ENCODE peak calls at places on chromosomes 1 and 21, in six cellular contexts. A is esophagus squamous epithelium, H is psoas muscle, J is astrocyte, X is transverse colon, O is upper lobe of right lung. S is an unnamed sample.

GRCh38 chr1:198754670-198755069 is 115.8 kb downstream of the PTPRC start:
- DNase-seq in A (no peak), H (no peak), J (no peak), X (no peak), O (no peak), S (peak; percentile 5)

GRCh38 chr1:167718926-167719691 is 2.7 kb upstream of the MPZL1 start:
- DNase-seq in A (no peak), H (no peak), J (no peak), X (no peak), O (no peak), S (no peak)

GRCh38 chr1:224333939-224334701 is 4.1 kb upstream of the NVL start:
- DNase-seq in A (no peak), H (no peak), J (peak; percentile 55), X (no peak), O (no peak), S (peak; percentile 56)

GRCh38 chr21:33281101-33281652 is 15.0 kb downstream of the IL10RB start:
- DNase-seq in A (no peak), H (no peak), J (no peak), X (no peak), O (no peak), S (no peak)

GRCh38 chr1:215151841-215152240 is 69.3 kb downstream of the KCNK2 start:
- DNase-seq in A (no peak), H (no peak), J (no peak), X (no peak), O (no peak), S (no peak)

GRCh38 chr1:229557913-229558414 is 543 bp downstream of the ABCB10 start:
- DNase-seq in A (no peak), H (peak; percentile 45), J (no peak), X (peak; percentile 54), O (peak; percentile 82), S (peak; percentile 18)

GRCh38 chr21:40851749-40852148 is 4.8 kb upstream of the DSCAM start:
- DNase-seq in A (no peak), H (no peak), J (no peak), X (no peak), O (no peak), S (no peak)

GRCh38 chr1:89199515-89199914 is 773 bp upstream of the GBP4 start:
- DNase-seq in A (no peak), H (no peak), J (no peak), X (no peak), O (no peak), S (no peak)

GRCh38 chr1:234778215-234779159 is 168.5 kb upstream of the IRF2BP2 start:
- DNase-seq in A (no peak), H (peak; percentile 43), J (no peak), X (no peak), O (peak; percentile 68), S (no peak)

DNA sequence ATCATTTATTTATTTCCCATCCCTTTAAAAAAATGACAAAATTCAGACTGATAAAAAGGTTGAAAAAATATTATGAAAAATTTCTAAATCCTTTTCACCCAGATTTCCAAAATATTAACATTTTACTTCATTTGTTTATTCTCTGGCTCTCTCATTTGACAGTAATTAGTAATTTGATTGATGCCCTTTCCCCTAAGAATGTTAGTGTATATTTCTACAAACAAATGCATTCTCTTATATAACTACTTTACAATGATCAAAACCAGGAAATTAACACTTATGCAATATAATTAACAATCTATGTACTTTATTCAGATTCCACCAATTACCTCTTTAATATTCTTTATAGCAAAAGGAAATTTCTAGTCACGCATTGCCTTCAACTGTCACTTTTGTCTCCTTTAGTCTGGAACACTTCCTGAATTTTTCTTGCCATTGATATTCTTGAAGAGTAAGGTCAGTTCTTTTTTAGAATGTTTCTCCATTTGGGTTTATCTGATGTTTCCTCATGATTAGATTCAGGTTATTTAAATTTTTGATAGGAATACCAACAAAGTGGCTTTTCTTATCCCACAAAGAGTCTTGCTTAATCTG is 3.9 kb downstream of the CD53 start:
- DNase-seq in A (no peak), H (no peak), J (no peak), X (no peak), O (no peak), S (no peak)
- H3K4me3 ChIP-seq in A (no peak overlapping the region), H (no peak overlapping the region), J (no peak overlapping the region), X (no peak overlapping the region), O (peak overlapping the region; percentile 53), S (no peak overlapping the region)

GRCh38 chr1:8407652-8408051 is 89.7 kb downstream of the SLC45A1 start:
- DNase-seq in A (no peak), H (no peak), J (no peak), X (no peak), O (no peak), S (no peak)
- H3K4me3 ChIP-seq in A (no peak overlapping the region), H (no peak overlapping the region), J (no peak overlapping the region), X (no peak overlapping the region), O (no peak overlapping the region), S (no peak overlapping the region)

GRCh38 chr1:50701706-50702317 is 258.3 kb downstream of the FAF1 start:
- DNase-seq in A (no peak), H (no peak), J (no peak), X (no peak), O (no peak), S (no peak)

GRCh38 chr1:50697440-50698421 is 262.3 kb downstream of the FAF1 start:
- DNase-seq in A (no peak), H (no peak), J (peak; percentile 81), X (no peak), O (no peak), S (no peak)

GRCh38 chr1:50702395-50702794 is 257.7 kb downstream of the FAF1 start:
- DNase-seq in A (no peak), H (no peak), J (no peak), X (no peak), O (no peak), S (no peak)

GRCh38 chr1:50699795-50700194 is 260.3 kb downstream of the FAF1 start:
- DNase-seq in A (no peak), H (no peak), J (no peak), X (no peak), O (no peak), S (no peak)

DNA sequence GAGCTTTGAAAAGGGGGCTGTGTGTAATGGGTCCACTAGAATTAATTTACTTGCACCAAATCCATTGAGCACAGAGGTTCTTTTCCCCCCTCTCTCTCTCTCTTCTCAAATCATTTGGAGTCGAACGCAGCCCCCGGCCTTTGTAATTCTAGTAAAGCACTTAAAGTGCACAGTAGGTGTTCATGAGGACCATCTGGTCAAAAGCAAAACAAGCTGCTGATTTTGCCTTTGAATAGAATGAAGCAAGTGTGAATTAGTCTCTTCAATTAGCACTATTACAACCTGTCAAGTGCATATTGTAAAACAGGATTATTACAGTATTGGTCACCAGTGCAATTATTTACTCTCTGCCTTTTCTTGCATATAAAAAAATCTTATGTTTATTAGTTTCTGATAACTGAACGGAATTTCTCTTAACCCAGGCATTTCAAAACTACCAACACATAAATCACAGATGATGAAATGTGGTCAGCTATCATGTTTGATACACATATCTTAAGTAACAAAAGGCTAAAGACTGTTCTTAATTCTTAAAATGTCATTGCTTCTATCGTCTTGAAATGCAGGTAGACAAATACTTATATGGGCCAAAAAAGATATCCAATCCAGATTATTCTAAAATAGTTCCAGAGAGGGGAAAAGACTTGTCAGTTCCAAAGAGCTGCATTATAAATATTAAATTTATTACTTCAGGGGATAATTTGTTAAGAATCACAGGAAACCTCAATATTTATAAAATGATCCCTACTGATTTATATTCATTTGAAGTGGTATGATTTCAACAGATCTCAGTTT is 259.6 kb downstream of the FAF1 start:
- DNase-seq in A (no peak), H (no peak), J (peak; percentile 6), X (no peak), O (no peak), S (no peak)
- H3K4me3 ChIP-seq in A (no peak overlapping the region), H (no peak overlapping the region), J (no peak overlapping the region), X (no peak overlapping the region), O (no peak overlapping the region), S (no peak overlapping the region)

DNA sequence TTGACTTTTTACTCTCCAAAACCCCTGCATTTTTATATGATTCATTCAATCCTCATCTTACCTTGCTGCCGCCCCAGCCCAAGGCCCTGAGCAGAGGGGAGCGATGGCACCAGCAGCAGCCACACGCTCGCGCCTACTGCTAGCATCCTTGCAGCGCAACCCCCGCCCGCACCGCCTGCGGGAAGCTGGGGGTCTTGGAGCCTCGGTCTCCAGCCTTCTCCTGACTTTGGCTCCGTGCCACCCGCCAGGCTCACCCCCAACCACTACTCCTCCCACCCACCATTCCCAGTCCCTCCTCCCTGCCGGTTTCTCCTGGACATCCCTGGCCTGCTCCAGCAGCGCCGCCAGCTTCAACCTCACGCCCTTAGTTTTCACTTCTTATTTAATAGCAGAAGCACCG is 76.6 kb downstream of the RPE65 start:
- DNase-seq in A (no peak), H (no peak), J (no peak), X (no peak), O (no peak), S (no peak)
- H3K4me3 ChIP-seq in A (no peak overlapping the region), H (no peak overlapping the region), J (no peak overlapping the region), X (no peak overlapping the region), O (no peak overlapping the region), S (no peak overlapping the region)

GRCh38 chr1:172907834-172908326 is 142.9 kb downstream of the TNFSF18 start:
- DNase-seq in A (no peak), H (no peak), J (no peak), X (no peak), O (no peak), S (no peak)
- H3K4me3 ChIP-seq in A (no peak overlapping the region), H (no peak overlapping the region), J (no peak overlapping the region), X (no peak overlapping the region), O (no peak overlapping the region), S (no peak overlapping the region)

GRCh38 chr1:92482665-92483441 is 3.9 kb downstream of the GFI1 start:
- DNase-seq in A (no peak), H (no peak), J (no peak), X (peak; percentile 30), O (peak; percentile 64), S (no peak)
- H3K4me3 ChIP-seq in A (peak overlapping the region; percentile 44), H (peak overlapping the region; percentile 68), J (no peak overlapping the region), X (peak overlapping the region; percentile 51), O (peak overlapping the region; percentile 55), S (peak overlapping the region; percentile 31)

GRCh38 chr1:40887012-40887378 is 24.8 kb upstream of the CITED4 start:
- DNase-seq in A (no peak), H (no peak), J (no peak), X (no peak), O (no peak), S (no peak)
- H3K4me3 ChIP-seq in A (no peak overlapping the region), H (no peak overlapping the region), J (no peak overlapping the region), X (no peak overlapping the region), O (no peak overlapping the region), S (no peak overlapping the region)

GRCh38 chr1:93616221-93616995 is 65.2 kb downstream of the BCAR3 start:
- DNase-seq in A (no peak), H (no peak), J (no peak), X (peak; percentile 67), O (no peak), S (peak; percentile 40)
- H3K4me3 ChIP-seq in A (no peak overlapping the region), H (no peak overlapping the region), J (no peak overlapping the region), X (no peak overlapping the region), O (no peak overlapping the region), S (no peak overlapping the region)

S was measured in AG10803.